ENCODE peak calls at places on chromosomes 3 and 15, in nine cellular contexts. Z, A, K, G, P, O, L, N and J are unnamed samples.

GRCh38 chr3:74122281-74122680 is 492.2 kb downstream of the CNTN3 start:
- DNase-seq in G (no peak), A (no peak), Z (no peak), L (no peak), K (no peak), N (peak; percentile 3), P (no peak), O (no peak), J (no peak)

GRCh38 chr15:100787567-100787941 is 92.1 kb upstream of the ALDH1A3 start:
- DNase-seq in K (no peak), G (no peak), A (no peak), L (no peak), N (no peak), O (no peak), Z (no peak), P (no peak), J (no peak)

GRCh38 chr3:40309925-40310635 is 573 bp downstream of the EIF1B start:
- DNase-seq in A (peak; percentile 59), Z (peak; percentile 13), N (peak; percentile 32), K (peak; percentile 55), O (no peak), P (peak; percentile 23), G (peak; percentile 70), L (no peak), J (peak; percentile 88)

GRCh38 chr15:31325432-31325975 is 1.1 kb upstream of the KLF13 start:
- DNase-seq in N (peak; percentile 8), A (peak; percentile 77), Z (peak; percentile 43), P (peak; percentile 74), K (peak; percentile 88), G (no peak), O (peak; percentile 96), L (peak; percentile 53), J (peak; percentile 90)

GRCh38 chr15:92020765-92021164 is 167.3 kb downstream of the SLCO3A1 start:
- DNase-seq in N (no peak), P (no peak), K (no peak), A (no peak), G (no peak), Z (no peak), L (no peak), O (no peak), J (no peak)

GRCh38 chr3:127555108-127555507 is 35.4 kb downstream of the TPRA1 start:
- DNase-seq in O (no peak), N (no peak), P (no peak), K (no peak), A (no peak), G (no peak), Z (no peak), L (no peak), J (no peak)

GRCh38 chr3:120743556-120744195 is 1.1 kb downstream of the GTF2E1 start:
- DNase-seq in K (no peak), G (no peak), O (no peak), Z (no peak), L (no peak), N (no peak), A (no peak), P (no peak), J (no peak)

GRCh38 chr15:41949400-41950126 is 22.8 kb downstream of the EHD4 start:
- DNase-seq in N (no peak), G (no peak), A (no peak), O (no peak), L (no peak), P (no peak), K (no peak), Z (no peak), J (no peak)

GRCh38 chr15:88623061-88623460 is 1.9 kb downstream of the AEN start:
- DNase-seq in P (no peak), G (no peak), A (no peak), L (no peak), N (peak; percentile 84), O (no peak), K (no peak), Z (no peak), J (no peak)

GRCh38 chr3:133928136-133928893 is 32.6 kb upstream of the RAB6B start:
- DNase-seq in A (peak; percentile 14), L (no peak), K (no peak), Z (no peak), P (no peak), N (no peak), G (no peak), O (no peak), J (no peak)

GRCh38 chr3:109927161-109927560 is 589.8 kb upstream of the DPPA4 start:
- DNase-seq in P (no peak), O (no peak), G (no peak), L (no peak), N (peak; percentile 98), A (no peak), Z (no peak), K (no peak), J (no peak)

GRCh38 chr3:5047764-5048163 is 68.5 kb downstream of the BHLHE40 start:
- DNase-seq in O (no peak), G (no peak), Z (no peak), A (no peak), K (no peak), L (no peak), P (no peak), N (no peak), J (no peak)

GRCh38 chr3:58536501-58537411 is at the start of gene ACOX2:
- DNase-seq in K (peak; percentile 79), N (peak; percentile 77), A (peak; percentile 66), Z (no peak), P (no peak), G (no peak), L (no peak), O (peak; percentile 80), J (peak; percentile 75)

GRCh38 chr15:57395292-57395691 is 19.0 kb downstream of the CGNL1 start:
- DNase-seq in L (no peak), G (no peak), K (no peak), A (no peak), O (no peak), P (no peak), Z (no peak), N (peak; percentile 94), J (no peak)

GRCh38 chr3:115239717-115240116 is 92.6 kb upstream of the ZBTB20 start:
- DNase-seq in G (no peak), N (peak; percentile 99), O (peak; percentile 59), A (peak; percentile 18), Z (no peak), P (no peak), K (peak; percentile 25), L (no peak), J (no peak)

GRCh38 chr3:116897382-116897781 is 187.8 kb downstream of the TUSC7 start:
- DNase-seq in O (no peak), A (no peak), N (no peak), Z (no peak), P (no peak), L (no peak), G (no peak), K (no peak), J (no peak)

GRCh38 chr15:88620995-88621772 is at the start of gene AEN:
- DNase-seq in A (peak; percentile 96), P (peak; percentile 90), K (peak; percentile 94), L (peak; percentile 94), G (peak; percentile 95), O (peak; percentile 99), N (peak; percentile 91), Z (peak; percentile 94), J (peak; percentile 95)

GRCh38 chr15:68699124-68699880 is 120.5 kb downstream of the CORO2B start:
- DNase-seq in A (no peak), Z (no peak), N (no peak), K (no peak), P (no peak), L (no peak), O (no peak), G (no peak), J (no peak)

GRCh38 chr3:46719735-46720271 is 2.1 kb upstream of the PRSS50 start:
- DNase-seq in N (no peak), O (no peak), K (no peak), L (no peak), G (no peak), A (no peak), Z (no peak), P (no peak), J (no peak)

GRCh38 chr3:69658514-69658913 is 80.8 kb upstream of the MITF start:
- DNase-seq in K (no peak), O (no peak), A (no peak), L (no peak), N (no peak), P (no peak), G (no peak), Z (no peak), J (no peak)

GRCh38 chr15:26889298-26889898 is 22.5 kb downstream of the GABRA5 start:
- DNase-seq in K (no peak), P (peak; percentile 27), O (no peak), G (no peak), A (peak; percentile 51), L (no peak), N (peak; percentile 50), Z (no peak), J (peak; percentile 33)

GRCh38 chr3:174363256-174363655 is 495.9 kb upstream of the NAALADL2 start:
- DNase-seq in A (no peak), N (no peak), L (no peak), O (no peak), P (no peak), G (no peak), Z (no peak), K (no peak), J (no peak)

GRCh38 chr3:25897019-25897418 is 107.1 kb downstream of the OXSM start:
- DNase-seq in A (peak; percentile 18), P (no peak), N (no peak), L (no peak), K (no peak), G (no peak), O (no peak), Z (no peak), J (no peak)

GRCh38 chr3:11995061-11995460 is 9.1 kb upstream of the SYN2 start:
- DNase-seq in L (no peak), A (no peak), N (no peak), O (no peak), Z (no peak), P (no peak), K (no peak), G (no peak), J (no peak)

GRCh38 chr3:63557912-63558311 is 94.6 kb upstream of the SNTN start:
- DNase-seq in Z (no peak), P (no peak), G (no peak), A (no peak), K (no peak), N (no peak), L (no peak), O (no peak), J (no peak)